ENCODE peak calls at places on chromosome 1, in eight cellular contexts. One of them, this sample, is unnamed.

GRCh38 chr1:51506537-51506936 is 12.5 kb downstream of the EPS15 start:
- DNase-seq in activated T-helper 2 cell treated with anti-CD3 and anti-CD28 coated beads, Interferon-gamma antibody, Interleukin-2, Interleukin-4, amounts not matched to agents 10 μg/mL and 5 μg/mL and 100 μg/mL, durations not matched to agents 14 hours and 24 hours and 36 hours: no peak
- DNase-seq in GM23248: peak
- DNase-seq in stromal cell of bone marrow: peak
- DNase-seq in fibroblast of mammary gland: peak
- DNase-seq in NCI-H774: no peak
- DNase-seq in sciatic nerve: no peak
- DNase-seq in PC-3: no peak
- DNase-seq in this sample: peak

GRCh38 chr1:34754878-34755637 is at the start of gene GJB5:
- DNase-seq in activated T-helper 2 cell treated with anti-CD3 and anti-CD28 coated beads, Interferon-gamma antibody, Interleukin-2, Interleukin-4, amounts not matched to agents 10 μg/mL and 5 μg/mL and 100 μg/mL, durations not matched to agents 14 hours and 24 hours and 36 hours: no peak
- DNase-seq in GM23248: no peak
- DNase-seq in stromal cell of bone marrow: no peak
- DNase-seq in fibroblast of mammary gland: no peak
- DNase-seq in NCI-H774: no peak
- DNase-seq in sciatic nerve: no peak
- DNase-seq in PC-3: peak
- DNase-seq in this sample: no peak

GRCh38 chr1:180181048-180181447 is 26.4 kb downstream of the QSOX1 start:
- DNase-seq in activated T-helper 2 cell treated with anti-CD3 and anti-CD28 coated beads, Interferon-gamma antibody, Interleukin-2, Interleukin-4, amounts not matched to agents 10 μg/mL and 5 μg/mL and 100 μg/mL, durations not matched to agents 14 hours and 24 hours and 36 hours: no peak
- DNase-seq in GM23248: peak
- DNase-seq in stromal cell of bone marrow: no peak
- DNase-seq in fibroblast of mammary gland: peak
- DNase-seq in NCI-H774: peak
- DNase-seq in sciatic nerve: no peak
- DNase-seq in PC-3: peak
- DNase-seq in this sample: peak

GRCh38 chr1:70528591-70529333 is 117.7 kb downstream of the CTH start:
- DNase-seq in activated T-helper 2 cell treated with anti-CD3 and anti-CD28 coated beads, Interferon-gamma antibody, Interleukin-2, Interleukin-4, amounts not matched to agents 10 μg/mL and 5 μg/mL and 100 μg/mL, durations not matched to agents 14 hours and 24 hours and 36 hours: no peak
- DNase-seq in GM23248: peak
- DNase-seq in stromal cell of bone marrow: no peak
- DNase-seq in fibroblast of mammary gland: peak
- DNase-seq in NCI-H774: no peak
- DNase-seq in sciatic nerve: no peak
- DNase-seq in PC-3: peak
- DNase-seq in this sample: peak

GRCh38 chr1:35047188-35047858 is 15.6 kb upstream of the ZMYM6 start:
- DNase-seq in activated T-helper 2 cell treated with anti-CD3 and anti-CD28 coated beads, Interferon-gamma antibody, Interleukin-2, Interleukin-4, amounts not matched to agents 10 μg/mL and 5 μg/mL and 100 μg/mL, durations not matched to agents 14 hours and 24 hours and 36 hours: no peak
- DNase-seq in GM23248: peak
- DNase-seq in stromal cell of bone marrow: peak
- DNase-seq in fibroblast of mammary gland: peak
- DNase-seq in NCI-H774: no peak
- DNase-seq in sciatic nerve: no peak
- DNase-seq in PC-3: peak
- DNase-seq in this sample: peak

GRCh38 chr1:204323887-204324286 is 35.8 kb downstream of the PLEKHA6 start:
- DNase-seq in activated T-helper 2 cell treated with anti-CD3 and anti-CD28 coated beads, Interferon-gamma antibody, Interleukin-2, Interleukin-4, amounts not matched to agents 10 μg/mL and 5 μg/mL and 100 μg/mL, durations not matched to agents 14 hours and 24 hours and 36 hours: no peak
- DNase-seq in GM23248: peak
- DNase-seq in stromal cell of bone marrow: peak
- DNase-seq in fibroblast of mammary gland: peak
- DNase-seq in NCI-H774: no peak
- DNase-seq in sciatic nerve: no peak
- DNase-seq in PC-3: peak
- DNase-seq in this sample: peak

GRCh38 chr1:159203621-159204020 is 1.1 kb upstream of the ACKR1 start:
- DNase-seq in activated T-helper 2 cell treated with anti-CD3 and anti-CD28 coated beads, Interferon-gamma antibody, Interleukin-2, Interleukin-4, amounts not matched to agents 10 μg/mL and 5 μg/mL and 100 μg/mL, durations not matched to agents 14 hours and 24 hours and 36 hours: no peak
- DNase-seq in GM23248: no peak
- DNase-seq in stromal cell of bone marrow: no peak
- DNase-seq in fibroblast of mammary gland: no peak
- DNase-seq in NCI-H774: no peak
- DNase-seq in sciatic nerve: no peak
- DNase-seq in PC-3: no peak
- DNase-seq in this sample: peak

GRCh38 chr1:22326931-22327330 is 124.7 kb upstream of the ZBTB40 start:
- DNase-seq in activated T-helper 2 cell treated with anti-CD3 and anti-CD28 coated beads, Interferon-gamma antibody, Interleukin-2, Interleukin-4, amounts not matched to agents 10 μg/mL and 5 μg/mL and 100 μg/mL, durations not matched to agents 14 hours and 24 hours and 36 hours: no peak
- DNase-seq in GM23248: no peak
- DNase-seq in stromal cell of bone marrow: no peak
- DNase-seq in fibroblast of mammary gland: no peak
- DNase-seq in NCI-H774: no peak
- DNase-seq in sciatic nerve: peak
- DNase-seq in PC-3: no peak
- DNase-seq in this sample: no peak

GRCh38 chr1:6998267-6998666 is 213.0 kb downstream of the CAMTA1 start:
- DNase-seq in activated T-helper 2 cell treated with anti-CD3 and anti-CD28 coated beads, Interferon-gamma antibody, Interleukin-2, Interleukin-4, amounts not matched to agents 10 μg/mL and 5 μg/mL and 100 μg/mL, durations not matched to agents 14 hours and 24 hours and 36 hours: no peak
- DNase-seq in GM23248: no peak
- DNase-seq in stromal cell of bone marrow: no peak
- DNase-seq in fibroblast of mammary gland: no peak
- DNase-seq in NCI-H774: no peak
- DNase-seq in sciatic nerve: no peak
- DNase-seq in PC-3: peak
- DNase-seq in this sample: no peak

GRCh38 chr1:5067251-5067650 is 412.8 kb downstream of the AJAP1 start:
- DNase-seq in activated T-helper 2 cell treated with anti-CD3 and anti-CD28 coated beads, Interferon-gamma antibody, Interleukin-2, Interleukin-4, amounts not matched to agents 10 μg/mL and 5 μg/mL and 100 μg/mL, durations not matched to agents 14 hours and 24 hours and 36 hours: no peak
- DNase-seq in GM23248: no peak
- DNase-seq in stromal cell of bone marrow: no peak
- DNase-seq in fibroblast of mammary gland: no peak
- DNase-seq in NCI-H774: no peak
- DNase-seq in sciatic nerve: no peak
- DNase-seq in PC-3: no peak
- DNase-seq in this sample: no peak

GRCh38 chr1:208526726-208527125 is 282.5 kb upstream of the PLXNA2 start:
- DNase-seq in activated T-helper 2 cell treated with anti-CD3 and anti-CD28 coated beads, Interferon-gamma antibody, Interleukin-2, Interleukin-4, amounts not matched to agents 10 μg/mL and 5 μg/mL and 100 μg/mL, durations not matched to agents 14 hours and 24 hours and 36 hours: no peak
- DNase-seq in GM23248: no peak
- DNase-seq in stromal cell of bone marrow: no peak
- DNase-seq in fibroblast of mammary gland: no peak
- DNase-seq in NCI-H774: no peak
- DNase-seq in sciatic nerve: no peak
- DNase-seq in PC-3: no peak
- DNase-seq in this sample: no peak

GRCh38 chr1:59128784-59129227 is 168.1 kb upstream of the FGGY start:
- DNase-seq in activated T-helper 2 cell treated with anti-CD3 and anti-CD28 coated beads, Interferon-gamma antibody, Interleukin-2, Interleukin-4, amounts not matched to agents 10 μg/mL and 5 μg/mL and 100 μg/mL, durations not matched to agents 14 hours and 24 hours and 36 hours: no peak
- DNase-seq in GM23248: peak
- DNase-seq in stromal cell of bone marrow: no peak
- DNase-seq in fibroblast of mammary gland: no peak
- DNase-seq in NCI-H774: no peak
- DNase-seq in sciatic nerve: no peak
- DNase-seq in PC-3: peak
- DNase-seq in this sample: peak

GRCh38 chr1:2330511-2331199 is 60.7 kb downstream of the MORN1 start:
- DNase-seq in activated T-helper 2 cell treated with anti-CD3 and anti-CD28 coated beads, Interferon-gamma antibody, Interleukin-2, Interleukin-4, amounts not matched to agents 10 μg/mL and 5 μg/mL and 100 μg/mL, durations not matched to agents 14 hours and 24 hours and 36 hours: no peak
- DNase-seq in GM23248: peak
- DNase-seq in stromal cell of bone marrow: peak
- DNase-seq in fibroblast of mammary gland: peak
- DNase-seq in NCI-H774: no peak
- DNase-seq in sciatic nerve: no peak
- DNase-seq in PC-3: no peak
- DNase-seq in this sample: peak

GRCh38 chr1:203048555-203049051 is 22.3 kb downstream of the PPFIA4 start:
- DNase-seq in activated T-helper 2 cell treated with anti-CD3 and anti-CD28 coated beads, Interferon-gamma antibody, Interleukin-2, Interleukin-4, amounts not matched to agents 10 μg/mL and 5 μg/mL and 100 μg/mL, durations not matched to agents 14 hours and 24 hours and 36 hours: no peak
- DNase-seq in GM23248: no peak
- DNase-seq in stromal cell of bone marrow: no peak
- DNase-seq in fibroblast of mammary gland: no peak
- DNase-seq in NCI-H774: no peak
- DNase-seq in sciatic nerve: no peak
- DNase-seq in PC-3: no peak
- DNase-seq in this sample: no peak

GRCh38 chr1:62689524-62689923 is 1.3 kb upstream of the DOCK7 start:
- DNase-seq in activated T-helper 2 cell treated with anti-CD3 and anti-CD28 coated beads, Interferon-gamma antibody, Interleukin-2, Interleukin-4, amounts not matched to agents 10 μg/mL and 5 μg/mL and 100 μg/mL, durations not matched to agents 14 hours and 24 hours and 36 hours: no peak
- DNase-seq in GM23248: peak
- DNase-seq in stromal cell of bone marrow: peak
- DNase-seq in fibroblast of mammary gland: peak
- DNase-seq in NCI-H774: no peak
- DNase-seq in sciatic nerve: no peak
- DNase-seq in PC-3: peak
- DNase-seq in this sample: peak

GRCh38 chr1:23593556-23594148 is 34.4 kb upstream of the ID3 start:
- DNase-seq in activated T-helper 2 cell treated with anti-CD3 and anti-CD28 coated beads, Interferon-gamma antibody, Interleukin-2, Interleukin-4, amounts not matched to agents 10 μg/mL and 5 μg/mL and 100 μg/mL, durations not matched to agents 14 hours and 24 hours and 36 hours: no peak
- DNase-seq in GM23248: peak
- DNase-seq in stromal cell of bone marrow: no peak
- DNase-seq in fibroblast of mammary gland: no peak
- DNase-seq in NCI-H774: no peak
- DNase-seq in sciatic nerve: no peak
- DNase-seq in PC-3: peak
- DNase-seq in this sample: no peak

GRCh38 chr1:236016083-236016482 is 48.8 kb downstream of the NID1 start:
- DNase-seq in activated T-helper 2 cell treated with anti-CD3 and anti-CD28 coated beads, Interferon-gamma antibody, Interleukin-2, Interleukin-4, amounts not matched to agents 10 μg/mL and 5 μg/mL and 100 μg/mL, durations not matched to agents 14 hours and 24 hours and 36 hours: no peak
- DNase-seq in GM23248: peak
- DNase-seq in stromal cell of bone marrow: no peak
- DNase-seq in fibroblast of mammary gland: peak
- DNase-seq in NCI-H774: no peak
- DNase-seq in sciatic nerve: peak
- DNase-seq in PC-3: no peak
- DNase-seq in this sample: peak

GRCh38 chr1:10272274-10272673 is 61.9 kb downstream of the KIF1B start:
- DNase-seq in activated T-helper 2 cell treated with anti-CD3 and anti-CD28 coated beads, Interferon-gamma antibody, Interleukin-2, Interleukin-4, amounts not matched to agents 10 μg/mL and 5 μg/mL and 100 μg/mL, durations not matched to agents 14 hours and 24 hours and 36 hours: no peak
- DNase-seq in GM23248: no peak
- DNase-seq in stromal cell of bone marrow: no peak
- DNase-seq in fibroblast of mammary gland: no peak
- DNase-seq in NCI-H774: no peak
- DNase-seq in sciatic nerve: no peak
- DNase-seq in PC-3: no peak
- DNase-seq in this sample: no peak

GRCh38 chr1:199015799-199016198 is 377.0 kb downstream of the PTPRC start:
- DNase-seq in activated T-helper 2 cell treated with anti-CD3 and anti-CD28 coated beads, Interferon-gamma antibody, Interleukin-2, Interleukin-4, amounts not matched to agents 10 μg/mL and 5 μg/mL and 100 μg/mL, durations not matched to agents 14 hours and 24 hours and 36 hours: no peak
- DNase-seq in GM23248: no peak
- DNase-seq in stromal cell of bone marrow: no peak
- DNase-seq in fibroblast of mammary gland: no peak
- DNase-seq in NCI-H774: no peak
- DNase-seq in sciatic nerve: no peak
- DNase-seq in PC-3: no peak
- DNase-seq in this sample: no peak

GRCh38 chr1:6419803-6420593 is at the start of gene HES2:
- DNase-seq in activated T-helper 2 cell treated with anti-CD3 and anti-CD28 coated beads, Interferon-gamma antibody, Interleukin-2, Interleukin-4, amounts not matched to agents 10 μg/mL and 5 μg/mL and 100 μg/mL, durations not matched to agents 14 hours and 24 hours and 36 hours: no peak
- DNase-seq in GM23248: peak
- DNase-seq in stromal cell of bone marrow: no peak
- DNase-seq in fibroblast of mammary gland: no peak
- DNase-seq in NCI-H774: no peak
- DNase-seq in sciatic nerve: no peak
- DNase-seq in PC-3: peak
- DNase-seq in this sample: no peak

GRCh38 chr1:28518000-28518744 is 12.3 kb downstream of the RCC1 start:
- DNase-seq in activated T-helper 2 cell treated with anti-CD3 and anti-CD28 coated beads, Interferon-gamma antibody, Interleukin-2, Interleukin-4, amounts not matched to agents 10 μg/mL and 5 μg/mL and 100 μg/mL, durations not matched to agents 14 hours and 24 hours and 36 hours: peak
- DNase-seq in GM23248: peak
- DNase-seq in stromal cell of bone marrow: peak
- DNase-seq in fibroblast of mammary gland: peak
- DNase-seq in NCI-H774: peak
- DNase-seq in sciatic nerve: peak
- DNase-seq in PC-3: peak
- DNase-seq in this sample: peak

GRCh38 chr1:21706151-21706835 is 37.1 kb upstream of the RAP1GAP start:
- DNase-seq in activated T-helper 2 cell treated with anti-CD3 and anti-CD28 coated beads, Interferon-gamma antibody, Interleukin-2, Interleukin-4, amounts not matched to agents 10 μg/mL and 5 μg/mL and 100 μg/mL, durations not matched to agents 14 hours and 24 hours and 36 hours: no peak
- DNase-seq in GM23248: peak
- DNase-seq in stromal cell of bone marrow: peak
- DNase-seq in fibroblast of mammary gland: peak
- DNase-seq in NCI-H774: no peak
- DNase-seq in sciatic nerve: no peak
- DNase-seq in PC-3: no peak
- DNase-seq in this sample: peak

GRCh38 chr1:3454811-3455618 is 550 bp downstream of the ARHGEF16 start:
- DNase-seq in activated T-helper 2 cell treated with anti-CD3 and anti-CD28 coated beads, Interferon-gamma antibody, Interleukin-2, Interleukin-4, amounts not matched to agents 10 μg/mL and 5 μg/mL and 100 μg/mL, durations not matched to agents 14 hours and 24 hours and 36 hours: no peak
- DNase-seq in GM23248: no peak
- DNase-seq in stromal cell of bone marrow: no peak
- DNase-seq in fibroblast of mammary gland: no peak
- DNase-seq in NCI-H774: peak
- DNase-seq in sciatic nerve: no peak
- DNase-seq in PC-3: peak
- DNase-seq in this sample: no peak

GRCh38 chr1:55988963-55989452 is 590.4 kb downstream of the PLPP3 start:
- DNase-seq in activated T-helper 2 cell treated with anti-CD3 and anti-CD28 coated beads, Interferon-gamma antibody, Interleukin-2, Interleukin-4, amounts not matched to agents 10 μg/mL and 5 μg/mL and 100 μg/mL, durations not matched to agents 14 hours and 24 hours and 36 hours: no peak
- DNase-seq in GM23248: no peak
- DNase-seq in stromal cell of bone marrow: no peak
- DNase-seq in fibroblast of mammary gland: no peak
- DNase-seq in NCI-H774: no peak
- DNase-seq in sciatic nerve: no peak
- DNase-seq in PC-3: no peak
- DNase-seq in this sample: no peak

GRCh38 chr1:55639051-55639450 is 423.9 kb upstream of the USP24 start:
- DNase-seq in activated T-helper 2 cell treated with anti-CD3 and anti-CD28 coated beads, Interferon-gamma antibody, Interleukin-2, Interleukin-4, amounts not matched to agents 10 μg/mL and 5 μg/mL and 100 μg/mL, durations not matched to agents 14 hours and 24 hours and 36 hours: no peak
- DNase-seq in GM23248: no peak
- DNase-seq in stromal cell of bone marrow: no peak
- DNase-seq in fibroblast of mammary gland: no peak
- DNase-seq in NCI-H774: no peak
- DNase-seq in sciatic nerve: no peak
- DNase-seq in PC-3: peak
- DNase-seq in this sample: no peak

This sample was measured in cardiac fibroblast.